ENCODE peak calls at places on chromosome 20, in six cellular contexts. F, G, Q, Z, H and O are unnamed samples.

GRCh38 chr20:22080985-22081384 is 375.5 kb downstream of the PAX1 start:
- DNase-seq in F (no peak), G (no peak), Q (no peak), Z (peak; percentile 39), H (no peak), O (no peak)

GRCh38 chr20:34112600-34113061 is 588 bp upstream of the EIF2S2 start:
- DNase-seq in F (no peak), G (peak; percentile 54), Q (no peak), Z (peak; percentile 56), H (peak; percentile 12), O (no peak)

GRCh38 chr20:16701296-16701695 is 28.5 kb upstream of the SNRPB2 start:
- DNase-seq in F (no peak), G (peak; percentile 5), Q (no peak), Z (no peak), H (no peak), O (no peak)

GRCh38 chr20:428658-429200 is 20.6 kb downstream of the RBCK1 start:
- DNase-seq in F (no peak), G (no peak), Q (peak; percentile 60), Z (no peak), H (no peak), O (no peak)

GRCh38 chr20:61803903-61804804 is 261.5 kb downstream of the TAF4 start:
- DNase-seq in F (no peak), G (no peak), Q (no peak), Z (peak; percentile 15), H (no peak), O (no peak)

GRCh38 chr20:41058007-41058673 is 29.5 kb downstream of the TOP1 start:
- DNase-seq in F (peak; percentile 47), G (no peak), Q (no peak), Z (peak; percentile 68), H (no peak), O (peak; percentile 61)

GRCh38 chr20:24535956-24536730 is 66.7 kb downstream of the SYNDIG1 start:
- DNase-seq in F (no peak), G (no peak), Q (no peak), Z (no peak), H (no peak), O (no peak)

GRCh38 chr20:32404017-32404416 is 45.9 kb downstream of the ASXL1 start:
- DNase-seq in F (no peak), G (no peak), Q (no peak), Z (no peak), H (no peak), O (no peak)

GRCh38 chr20:15760217-15760567 is 813.1 kb downstream of the KIF16B start:
- DNase-seq in F (peak; percentile 5), G (no peak), Q (no peak), Z (no peak), H (no peak), O (no peak)

GRCh38 chr20:14523090-14523489 is 185.7 kb upstream of the FLRT3 start:
- DNase-seq in F (no peak), G (no peak), Q (no peak), Z (no peak), H (no peak), O (no peak)

GRCh38 chr20:60011512-60012507 is 53.6 kb downstream of the CDH26 start:
- DNase-seq in F (no peak), G (peak; percentile 82), Q (no peak), Z (no peak), H (no peak), O (peak; percentile 26)

DNA sequence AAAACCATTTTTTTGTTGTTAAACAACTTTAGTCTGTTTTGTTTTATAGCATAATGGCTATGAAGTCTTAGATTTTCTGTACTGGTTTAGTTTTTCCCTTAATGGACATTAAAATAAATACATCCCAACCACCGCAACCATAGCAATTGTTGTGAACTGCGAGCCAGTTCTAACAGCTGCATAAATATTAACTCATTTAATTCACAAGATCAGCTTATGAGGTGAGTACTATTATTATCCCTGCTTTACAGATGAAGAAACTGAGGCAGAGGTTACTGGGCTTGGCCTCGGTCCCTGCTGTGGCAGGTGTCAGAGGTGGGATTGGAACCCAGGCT is 23.1 kb downstream of the MOCS3 start:
- DNase-seq in F (no peak), G (no peak), Q (no peak), Z (no peak), H (no peak), O (no peak)
- TF ChIP-seq CTCF in F (no peak), G (no peak), Q (no peak), Z (no peak), H (no peak), O (no peak)

GRCh38 chr20:9246731-9247130 is 177.8 kb downstream of the PLCB4 start:
- DNase-seq in F (no peak), G (no peak), Q (no peak), Z (no peak), H (no peak), O (no peak)
- TF ChIP-seq CTCF in F (no peak), G (no peak), Q (no peak), Z (no peak), H (no peak), O (no peak)

DNA sequence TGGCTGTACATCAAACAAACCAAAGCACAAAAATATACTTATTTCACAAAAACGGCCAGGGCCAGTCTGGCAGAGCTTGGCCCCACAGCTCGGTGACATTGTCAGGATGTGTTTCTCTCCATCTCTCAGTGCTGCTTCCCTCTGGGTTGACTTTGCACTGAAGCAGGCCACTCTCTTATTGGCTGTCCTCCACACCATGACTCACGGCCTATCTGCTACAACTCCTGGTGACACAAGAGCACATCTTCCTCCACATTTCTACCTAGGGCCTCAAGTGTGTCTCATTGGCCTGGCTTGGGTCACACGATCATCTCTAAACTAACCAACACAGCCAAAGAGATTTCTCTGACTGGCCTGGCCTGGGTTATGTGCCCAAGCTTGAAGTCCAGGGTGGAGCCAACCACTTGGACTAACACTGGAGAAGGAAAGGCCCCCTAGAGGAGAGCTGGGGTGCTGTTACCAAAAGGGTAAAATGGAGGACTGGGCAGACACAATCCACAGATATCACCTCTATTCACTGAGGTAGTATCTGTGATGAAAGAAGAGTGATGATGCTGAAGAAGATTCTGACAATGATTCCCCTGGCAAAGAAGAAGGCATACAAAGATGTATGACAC is 159.8 kb upstream of the TSHZ2 start:
- DNase-seq in F (no peak), G (no peak), Q (no peak), Z (no peak), H (no peak), O (no peak)
- TF ChIP-seq CTCF in F (no peak), G (peak; percentile 26), Q (no peak), Z (no peak), H (no peak), O (no peak)

GRCh38 chr20:20130399-20130798 is 78.1 kb downstream of the CFAP61 start:
- DNase-seq in F (no peak), G (no peak), Q (no peak), Z (peak; percentile 4), H (no peak), O (no peak)
- TF ChIP-seq CTCF in F (peak; percentile 24), G (peak; percentile 52), Q (no peak), Z (no peak), H (peak; percentile 5), O (no peak)

GRCh38 chr20:35433337-35433736 is 4.7 kb downstream of the GDF5 start:
- DNase-seq in F (no peak), G (no peak), Q (no peak), Z (no peak), H (no peak), O (no peak)

GRCh38 chr20:35431621-35432429 is 6.2 kb downstream of the GDF5 start:
- DNase-seq in F (no peak), G (no peak), Q (no peak), Z (no peak), H (no peak), O (no peak)

GRCh38 chr20:35434085-35435005 is 3.7 kb downstream of the GDF5 start:
- DNase-seq in F (no peak), G (no peak), Q (no peak), Z (peak; percentile 42), H (peak; percentile 15), O (no peak)

GRCh38 chr20:35436175-35436568 is 1.9 kb downstream of the GDF5 start:
- DNase-seq in F (no peak), G (no peak), Q (no peak), Z (no peak), H (no peak), O (no peak)

GRCh38 chr20:35432430-35432735 is 5.6 kb downstream of the GDF5 start:
- DNase-seq in F (no peak), G (no peak), Q (no peak), Z (no peak), H (no peak), O (no peak)
- TF ChIP-seq CTCF in F (no peak), G (peak; percentile 9), Q (no peak), Z (peak; percentile 1), H (no peak), O (no peak)

GRCh38 chr20:57526067-57526884 is 1.3 kb upstream of the CTCFL start:
- DNase-seq in F (no peak), G (peak; percentile 38), Q (peak; percentile 54), Z (no peak), H (no peak), O (no peak)
- TF ChIP-seq CTCF in F (no peak), G (peak; percentile 44), Q (no peak), Z (no peak), H (no peak), O (no peak)

GRCh38 chr20:58349586-58349985 is 39.4 kb upstream of the VAPB start:
- DNase-seq in F (no peak), G (no peak), Q (no peak), Z (peak; percentile 59), H (no peak), O (no peak)
- TF ChIP-seq CTCF in F (no peak), G (no peak), Q (no peak), Z (peak; percentile 29), H (no peak), O (no peak)

GRCh38 chr20:35145141-35145564 is 2.0 kb downstream of the EDEM2 start:
- DNase-seq in F (peak; percentile 68), G (no peak), Q (no peak), Z (peak; percentile 79), H (no peak), O (no peak)

GRCh38 chr20:35146299-35146921 is 726 bp downstream of the EDEM2 start:
- DNase-seq in F (peak; percentile 47), G (peak; percentile 13), Q (peak; percentile 68), Z (no peak), H (no peak), O (no peak)

GRCh38 chr20:35144694-35145093 is 2.4 kb downstream of the EDEM2 start:
- DNase-seq in F (no peak), G (no peak), Q (no peak), Z (no peak), H (no peak), O (no peak)

GRCh38 chr20:35151739-35152138 is 4.6 kb upstream of the EDEM2 start:
- DNase-seq in F (no peak), G (no peak), Q (no peak), Z (peak; percentile 91), H (no peak), O (no peak)

GRCh38 chr20:35146922-35147574 is at the start of gene EDEM2:
- DNase-seq in F (peak; percentile 96), G (peak; percentile 97), Q (peak; percentile 96), Z (peak; percentile 96), H (peak; percentile 93), O (peak; percentile 93)
- TF ChIP-seq CTCF in F (no peak), G (peak; percentile 46), Q (peak; percentile 14), Z (no peak), H (no peak), O (no peak)

GRCh38 chr20:19758888-19759331 is 852 bp downstream of the RIN2 start:
- DNase-seq in F (peak; percentile 74), G (no peak), Q (peak; percentile 92), Z (peak; percentile 39), H (peak; percentile 87), O (peak; percentile 71)
- TF ChIP-seq CTCF in F (no peak), G (no peak), Q (no peak), Z (no peak), H (peak; percentile 14), O (no peak)